ENCODE peak calls at places on chromosomes 5 and 9, in eight cellular contexts. L, Z, C, X, Q, F, Y and D are unnamed samples.

GRCh38 chr9:20437466-20437865 is 184.8 kb downstream of the MLLT3 start:
- DNase-seq in L (peak; percentile 90), Z (no peak), C (no peak), X (no peak), Q (no peak), F (no peak), Y (no peak), D (no peak)

GRCh38 chr5:159045165-159045811 is 54.4 kb downstream of the EBF1 start:
- DNase-seq in L (no peak), Z (no peak), C (no peak), X (no peak), Q (no peak), F (no peak), Y (no peak), D (no peak)

GRCh38 chr5:39194466-39195136 is 24.8 kb downstream of the FYB1 start:
- DNase-seq in L (peak; percentile 89), Z (peak; percentile 40), C (no peak), X (peak; percentile 23), Q (no peak), F (peak; percentile 34), Y (no peak), D (no peak)

GRCh38 chr9:134442486-134443168 is 116.4 kb downstream of the RXRA start:
- DNase-seq in L (peak; percentile 71), Z (peak; percentile 55), C (no peak), X (no peak), Q (no peak), F (no peak), Y (no peak), D (no peak)

GRCh38 chr5:1850324-1851154 is 32.2 kb downstream of the IRX4 start:
- DNase-seq in L (no peak), Z (no peak), C (no peak), X (no peak), Q (no peak), F (no peak), Y (no peak), D (no peak)

GRCh38 chr9:100637787-100638186 is 59.9 kb downstream of the CAVIN4 start:
- DNase-seq in L (no peak), Z (peak; percentile 19), C (no peak), X (peak; percentile 46), Q (no peak), F (no peak), Y (no peak), D (peak; percentile 22)

GRCh38 chr9:88447431-88447830 is 59.2 kb downstream of the SPIN1 start:
- DNase-seq in L (no peak), Z (no peak), C (no peak), X (no peak), Q (no peak), F (no peak), Y (no peak), D (no peak)

GRCh38 chr9:6121707-6122106 is 93.9 kb upstream of the IL33 start:
- DNase-seq in L (no peak), Z (no peak), C (no peak), X (peak; percentile 61), Q (no peak), F (no peak), Y (no peak), D (no peak)

GRCh38 chr9:21854594-21854993 is 52.2 kb downstream of the MTAP start:
- DNase-seq in L (peak; percentile 56), Z (no peak), C (no peak), X (no peak), Q (peak; percentile 21), F (no peak), Y (no peak), D (peak; percentile 15)

GRCh38 chr9:34227445-34227844 is 48.6 kb downstream of the UBAP1 start:
- DNase-seq in L (peak; percentile 62), Z (no peak), C (no peak), X (no peak), Q (no peak), F (no peak), Y (no peak), D (no peak)

GRCh38 chr5:13865317-13865716 is 79.2 kb downstream of the DNAH5 start:
- DNase-seq in L (no peak), Z (no peak), C (no peak), X (no peak), Q (no peak), F (no peak), Y (no peak), D (no peak)

GRCh38 chr5:54520438-54520846 is 2.9 kb downstream of the SNX18 start:
- DNase-seq in L (peak; percentile 69), Z (peak; percentile 45), C (no peak), X (peak; percentile 21), Q (no peak), F (no peak), Y (no peak), D (peak; percentile 46)

GRCh38 chr5:624118-624950 is 12.2 kb downstream of the CEP72 start:
- DNase-seq in L (no peak), Z (no peak), C (no peak), X (no peak), Q (no peak), F (no peak), Y (no peak), D (no peak)

GRCh38 chr5:33170414-33170813 is 270.4 kb upstream of the TARS1 start:
- DNase-seq in L (peak; percentile 20), Z (no peak), C (no peak), X (no peak), Q (no peak), F (no peak), Y (no peak), D (no peak)

GRCh38 chr5:88691945-88692868 is 190.8 kb downstream of the MEF2C start:
- DNase-seq in L (no peak), Z (peak; percentile 30), C (no peak), X (no peak), Q (no peak), F (no peak), Y (no peak), D (no peak)

GRCh38 chr5:168656633-168657032 is 77.5 kb upstream of the PANK3 start:
- DNase-seq in L (peak; percentile 56), Z (no peak), C (no peak), X (peak; percentile 11), Q (no peak), F (no peak), Y (no peak), D (no peak)

GRCh38 chr9:16191237-16191636 is 638.4 kb downstream of the CCDC171 start:
- DNase-seq in L (no peak), Z (no peak), C (no peak), X (no peak), Q (no peak), F (no peak), Y (no peak), D (no peak)

GRCh38 chr5:142894749-142895148 is 124.6 kb downstream of the ARHGAP26 start:
- DNase-seq in L (peak; percentile 85), Z (peak; percentile 23), C (no peak), X (peak; percentile 26), Q (no peak), F (no peak), Y (no peak), D (no peak)

GRCh38 chr5:161660806-161661205 is 24.7 kb upstream of the GABRA6 start:
- DNase-seq in L (no peak), Z (peak; percentile 0), C (no peak), X (no peak), Q (no peak), F (no peak), Y (no peak), D (no peak)

GRCh38 chr9:97412628-97413382 is 909 bp downstream of the TDRD7 start:
- DNase-seq in L (no peak), Z (no peak), C (no peak), X (no peak), Q (no peak), F (no peak), Y (peak; percentile 31), D (no peak)

GRCh38 chr9:95481000-95481399 is 35.8 kb downstream of the PTCH1 start:
- DNase-seq in L (no peak), Z (no peak), C (no peak), X (no peak), Q (no peak), F (no peak), Y (no peak), D (no peak)